ENCODE peak calls at places on chromosomes 13 and 19, in ten cellular contexts. F is AG04450; L is AG08396; Y is foreskin fibroblast; W is body of pancreas; B is stimulated activated CD4-positive, alpha-beta T cell treated with anti-CD3 and anti-CD28 coated beads, Interleukin-1b, Interleukin-23, amount 100 ng/mL, for 24 hours; E is GOT3; O is non-pigmented ciliary epithelial cell; J is EH; V is GM20000. C is an unnamed sample.

GRCh38 chr13:95535243-95535642 is 17.3 kb upstream of the CLDN10 start:
- DNase-seq in F (no peak), L (no peak), Y (peak), W (peak), B (no peak), E (no peak), O (no peak), J (peak), V (no peak), C (no peak)

GRCh38 chr13:110187501-110188161 is 119.3 kb downstream of the COL4A1 start:
- DNase-seq in F (peak), L (peak), Y (peak), W (peak), B (no peak), E (no peak), O (peak), J (peak), V (no peak), C (no peak)

GRCh38 chr19:53896682-53897081 is 12.4 kb upstream of the CACNG7 start:
- DNase-seq in F (no peak), L (no peak), Y (peak), W (no peak), B (no peak), E (no peak), O (no peak), J (no peak), V (no peak), C (no peak)

GRCh38 chr13:114124921-114125320 is 7.5 kb downstream of the RASA3 start:
- DNase-seq in F (peak), L (peak), Y (peak), W (no peak), B (peak), E (no peak), O (no peak), J (peak), V (peak), C (no peak)

GRCh38 chr19:1046836-1047695 is 7.2 kb downstream of the ABCA7 start:
- DNase-seq in F (no peak), L (no peak), Y (no peak), W (no peak), B (no peak), E (no peak), O (no peak), J (no peak), V (no peak), C (no peak)

GRCh38 chr13:41455725-41456419 is 1.5 kb upstream of the RGCC start:
- DNase-seq in F (no peak), L (no peak), Y (no peak), W (no peak), B (no peak), E (no peak), O (no peak), J (no peak), V (no peak), C (no peak)

GRCh38 chr19:3335431-3336350 is 30.7 kb upstream of the NFIC start:
- DNase-seq in F (no peak), L (peak), Y (peak), W (peak), B (no peak), E (no peak), O (no peak), J (peak), V (no peak), C (no peak)

GRCh38 chr19:41309225-41310030 is 544 bp upstream of the CCDC97 start:
- DNase-seq in F (no peak), L (no peak), Y (peak), W (no peak), B (no peak), E (no peak), O (no peak), J (no peak), V (no peak), C (no peak)

GRCh38 chr19:2207991-2208860 is 27.9 kb downstream of the PLEKHJ1 start:
- DNase-seq in F (no peak), L (peak), Y (peak), W (peak), B (no peak), E (no peak), O (peak), J (peak), V (peak), C (peak)